ENCODE peak calls at places on chromosomes 7 and 10, in four cellular contexts. S is left lung, F is iPS-NIHi11, Z is left lobe of liver. D is an unnamed sample.

GRCh38 chr7:73615886-73616285 is 8.4 kb downstream of the MLXIPL start:
- DNase-seq in S (no peak), F (no peak), Z (no peak), D (peak; percentile 66)

GRCh38 chr10:68543004-68543918 is 15.9 kb upstream of the SLC25A16 start:
- DNase-seq in S (no peak), F (no peak), Z (no peak), D (no peak)

GRCh38 chr10:131553121-131553520 is 241.6 kb upstream of the TCERG1L start:
- DNase-seq in S (no peak), F (no peak), Z (no peak), D (no peak)

GRCh38 chr10:69800109-69800508 is 1.6 kb upstream of the COL13A1 start:
- DNase-seq in S (no peak), F (peak; percentile 67), Z (no peak), D (peak; percentile 79)

GRCh38 chr7:117672433-117672832 is 192.6 kb downstream of the CFTR start:
- DNase-seq in S (no peak), F (no peak), Z (no peak), D (no peak)

GRCh38 chr10:132406181-132406580 is 9.2 kb downstream of the PWWP2B start:
- DNase-seq in S (peak; percentile 43), F (no peak), Z (no peak), D (no peak)

GRCh38 chr10:58157076-58157766 is 110.5 kb downstream of the IPMK start:
- DNase-seq in S (no peak), F (no peak), Z (no peak), D (no peak)

GRCh38 chr10:1169186-1169885 is 113.2 kb downstream of the WDR37 start:
- DNase-seq in S (no peak), F (no peak), Z (no peak), D (peak; percentile 52)

GRCh38 chr10:105339669-105340068 is 698.6 kb downstream of the SORCS3 start:
- DNase-seq in S (no peak), F (no peak), Z (no peak), D (no peak)

GRCh38 chr7:25712500-25712899 is 439.5 kb upstream of the NFE2L3 start:
- DNase-seq in S (no peak), F (no peak), Z (no peak), D (no peak)

D was measured in H7.